ENCODE peak calls at places on chromosomes 3 and 15, in ten cellular contexts. P is iPS-NIHi11; X is A172; O is AG04449; M is aorta; G is cardiac fibroblast; E is HTR-8/SVneo; H is iris pigment epithelial cell; Y is stimulated activated CD8-positive, alpha-beta memory T cell treated with anti-CD3 and anti-CD28 coated beads, Interleukin-15, amount 100 ng/mL, for 1 hour; L is HT1080. S is an unnamed sample.

GRCh38 chr3:189188466-189188865 is 16.7 kb downstream of the TPRG1 start:
- DNase-seq in H (peak; percentile 50), L (no peak), O (no peak), E (no peak), X (no peak), M (no peak), Y (no peak), P (no peak), G (no peak), S (no peak)

GRCh38 chr3:45064512-45065372 is 38.6 kb downstream of the CLEC3B start:
- DNase-seq in H (peak; percentile 77), E (no peak), O (no peak), L (peak; percentile 98), M (peak; percentile 72), G (peak; percentile 84), P (no peak), Y (peak; percentile 6), X (peak; percentile 99), S (no peak)

GRCh38 chr3:141080407-141080806 is 29.3 kb downstream of the SPSB4 start:
- DNase-seq in Y (no peak), G (no peak), E (no peak), H (no peak), L (no peak), P (no peak), M (no peak), X (no peak), O (no peak), S (no peak)

GRCh38 chr15:47374222-47374621 is 343.1 kb upstream of the SEMA6D start:
- DNase-seq in E (no peak), X (no peak), M (no peak), O (no peak), G (peak; percentile 65), H (peak; percentile 49), Y (no peak), L (peak; percentile 7), P (peak; percentile 32), S (peak; percentile 74)

GRCh38 chr3:46399557-46399956 is 7.3 kb downstream of the CCR5AS start:
- DNase-seq in O (no peak), H (no peak), L (peak; percentile 66), Y (no peak), E (no peak), P (no peak), X (peak; percentile 42), G (peak; percentile 38), M (no peak), S (no peak)

GRCh38 chr3:190586631-190587000 is 72.7 kb downstream of the IL1RAP start:
- DNase-seq in Y (no peak), X (peak; percentile 80), O (no peak), M (no peak), E (peak; percentile 34), H (peak; percentile 79), L (peak; percentile 69), G (peak; percentile 90), P (peak; percentile 19), S (peak; percentile 73)

GRCh38 chr3:185175370-185175987 is 22.6 kb upstream of the C3orf70 start:
- DNase-seq in P (peak; percentile 36), O (no peak), H (peak; percentile 55), Y (no peak), E (no peak), M (peak; percentile 53), L (peak; percentile 24), X (peak; percentile 5), G (peak; percentile 60), S (peak; percentile 73)

GRCh38 chr15:22241451-22241850 is 161.1 kb downstream of the OR4M2 start:
- DNase-seq in X (no peak), P (no peak), O (no peak), E (no peak), L (no peak), H (no peak), G (no peak), Y (no peak), M (no peak), S (no peak)

GRCh38 chr3:72137865-72138861 is 353.2 kb upstream of the PROK2 start:
- DNase-seq in G (no peak), E (no peak), P (no peak), O (no peak), M (no peak), L (no peak), X (no peak), H (no peak), Y (no peak), S (no peak)

GRCh38 chr3:10344944-10345575 is 24.1 kb upstream of the SEC13 start:
- DNase-seq in L (no peak), O (no peak), Y (no peak), E (no peak), H (no peak), P (no peak), M (no peak), G (no peak), X (no peak), S (no peak)

GRCh38 chr15:67820992-67821783 is 4.1 kb upstream of the SKOR1 start:
- DNase-seq in P (peak; percentile 91), H (peak; percentile 50), G (peak; percentile 60), Y (no peak), L (no peak), X (no peak), O (no peak), E (peak; percentile 79), M (no peak), S (peak; percentile 53)

GRCh38 chr3:66004244-66004643 is 34.5 kb downstream of the MAGI1 start:
- DNase-seq in Y (no peak), X (no peak), O (no peak), H (no peak), E (no peak), M (no peak), L (no peak), P (no peak), G (no peak), S (no peak)

GRCh38 chr3:102059145-102059943 is 210.0 kb downstream of the NFKBIZ start:
- DNase-seq in X (no peak), E (no peak), Y (no peak), H (no peak), P (no peak), G (no peak), O (no peak), L (no peak), M (no peak), S (no peak)

GRCh38 chr3:134542287-134542686 is 56.4 kb downstream of the CEP63 start:
- DNase-seq in Y (no peak), E (no peak), P (no peak), X (no peak), L (no peak), M (no peak), H (no peak), G (no peak), O (no peak), S (peak; percentile 42)

GRCh38 chr3:27666708-27667107 is 55.4 kb downstream of the EOMES start:
- DNase-seq in X (no peak), M (peak; percentile 93), E (no peak), P (peak; percentile 71), O (peak; percentile 68), L (peak; percentile 50), G (peak; percentile 78), Y (no peak), H (peak; percentile 85), S (peak; percentile 90)

GRCh38 chr15:68676926-68677325 is 98.1 kb downstream of the CORO2B start:
- DNase-seq in X (no peak), G (no peak), E (no peak), H (no peak), M (no peak), Y (no peak), L (no peak), P (no peak), O (no peak), S (no peak)

GRCh38 chr15:92170897-92171296 is 222.8 kb upstream of the ST8SIA2 start:
- DNase-seq in E (no peak), O (no peak), L (no peak), M (no peak), G (no peak), H (no peak), P (no peak), Y (no peak), X (no peak), S (no peak)

GRCh38 chr15:74173545-74174215 is at the start of gene ISLR:
- DNase-seq in X (no peak), M (no peak), E (no peak), G (peak; percentile 64), H (no peak), L (no peak), O (no peak), P (no peak), Y (no peak), S (no peak)

GRCh38 chr3:15204005-15204404 is 2.0 kb upstream of the CAPN7 start:
- DNase-seq in P (no peak), L (peak; percentile 49), H (peak; percentile 34), E (no peak), M (no peak), G (peak; percentile 42), X (peak; percentile 28), Y (no peak), O (no peak), S (peak; percentile 8)